ENCODE peak calls at places on chromosome 17, in ten cellular contexts. G, D, B, I, E, J, Y, S, Z and U are unnamed samples.

GRCh38 chr17:45648642-45649041 is 135.5 kb upstream of the CRHR1 start:
- DNase-seq in Y (no peak), G (no peak), E (no peak), B (no peak), S (no peak), J (no peak), Z (no peak), I (no peak), D (no peak), U (no peak)

GRCh38 chr17:62802531-62803205 is 5.4 kb downstream of the MARCHF10 start:
- DNase-seq in Y (no peak), J (no peak), D (no peak), E (no peak), I (no peak), B (no peak), S (no peak), G (no peak), Z (no peak), U (no peak)

GRCh38 chr17:68733241-68734176 is 132.3 kb upstream of the FAM20A start:
- DNase-seq in E (no peak), B (no peak), Z (no peak), Y (no peak), I (peak), D (peak), J (peak), G (peak), S (no peak), U (no peak)

GRCh38 chr17:50953831-50954601 is 87.9 kb upstream of the TOB1 start:
- DNase-seq in G (peak), J (no peak), D (peak), S (no peak), B (peak), I (peak), E (peak), Y (no peak), Z (peak), U (peak)

GRCh38 chr17:74059471-74059870 is 144.0 kb upstream of the RPL38 start:
- DNase-seq in G (no peak), Z (no peak), B (no peak), D (no peak), I (no peak), Y (no peak), S (no peak), E (no peak), J (peak), U (no peak)

GRCh38 chr17:58279736-58280479 is 827 bp downstream of the MPO start:
- DNase-seq in D (no peak), Z (no peak), J (no peak), B (no peak), S (no peak), E (no peak), Y (no peak), I (no peak), G (no peak), U (no peak)

GRCh38 chr17:68749742-68750562 is 148.8 kb upstream of the FAM20A start:
- DNase-seq in S (no peak), D (no peak), G (no peak), Z (no peak), B (no peak), E (no peak), Y (no peak), J (no peak), I (no peak), U (no peak)

GRCh38 chr17:78034429-78035091 is 76.1 kb downstream of the TNRC6C start:
- DNase-seq in G (no peak), J (no peak), D (no peak), Y (no peak), I (peak), Z (no peak), E (no peak), S (no peak), B (no peak), U (no peak)

GRCh38 chr17:19760781-19761180 is 12.7 kb upstream of the ALDH3A1 start:
- DNase-seq in E (peak), J (no peak), Z (no peak), B (no peak), I (no peak), Y (no peak), S (no peak), D (no peak), G (no peak), U (no peak)

GRCh38 chr17:16352303-16352837 is 899 bp downstream of the CENPV start:
- DNase-seq in Y (peak), J (peak), E (no peak), Z (no peak), I (peak), D (peak), S (no peak), G (peak), B (peak), U (peak)

DNA sequence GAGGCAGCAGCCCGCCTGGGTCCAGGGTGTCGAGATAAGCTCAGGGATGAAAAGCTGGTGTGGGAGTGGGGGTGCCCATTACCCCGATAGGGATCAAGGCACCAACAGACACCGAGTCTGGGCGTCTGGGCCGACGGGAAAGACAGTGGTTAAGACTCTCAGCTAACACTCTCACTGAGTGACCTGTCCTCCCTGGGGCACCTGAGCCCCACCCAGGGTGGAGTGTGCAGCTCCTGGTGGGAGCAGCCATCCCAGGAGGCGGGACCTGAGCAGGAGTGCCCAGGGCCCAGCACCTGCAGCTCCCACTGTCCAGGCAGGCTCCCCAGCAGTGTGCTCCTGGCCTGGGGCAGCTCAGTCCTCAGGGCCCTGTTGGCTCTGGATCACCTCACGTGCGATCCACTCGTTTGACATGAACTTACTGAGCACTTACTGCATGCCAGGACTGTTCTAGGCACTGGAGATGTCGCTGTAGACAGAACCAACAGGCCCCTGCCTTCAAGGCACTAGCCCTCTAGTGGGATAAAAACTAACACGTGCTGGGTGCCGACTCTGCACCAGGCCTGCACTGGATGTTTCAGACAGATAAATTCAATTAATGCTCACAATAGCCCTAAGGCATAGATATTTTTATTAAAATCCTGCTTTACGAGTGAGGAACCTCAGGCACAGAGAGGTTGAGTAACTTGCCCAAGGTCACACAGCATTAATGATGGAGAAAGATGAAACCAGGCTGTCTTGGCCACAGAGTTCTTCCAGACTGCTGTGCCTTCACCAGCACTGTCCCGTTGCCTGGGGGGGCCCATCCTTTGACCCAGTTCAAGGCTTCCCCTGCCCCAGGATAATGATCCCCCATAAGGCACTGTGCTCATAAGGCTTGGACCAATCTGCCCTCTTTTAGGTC is 1.9 kb downstream of the EVPLL start:
- DNase-seq in G (no peak), I (no peak), S (no peak), Y (no peak), Z (no peak), B (peak), E (no peak), D (no peak), J (no peak), U (peak)
- TF ChIP-seq POLR2A in G (no peak), I (no peak), S (no peak), Y (no peak), Z (no peak), B (no peak), E (no peak), D (no peak), J (no peak), U (no peak)

DNA sequence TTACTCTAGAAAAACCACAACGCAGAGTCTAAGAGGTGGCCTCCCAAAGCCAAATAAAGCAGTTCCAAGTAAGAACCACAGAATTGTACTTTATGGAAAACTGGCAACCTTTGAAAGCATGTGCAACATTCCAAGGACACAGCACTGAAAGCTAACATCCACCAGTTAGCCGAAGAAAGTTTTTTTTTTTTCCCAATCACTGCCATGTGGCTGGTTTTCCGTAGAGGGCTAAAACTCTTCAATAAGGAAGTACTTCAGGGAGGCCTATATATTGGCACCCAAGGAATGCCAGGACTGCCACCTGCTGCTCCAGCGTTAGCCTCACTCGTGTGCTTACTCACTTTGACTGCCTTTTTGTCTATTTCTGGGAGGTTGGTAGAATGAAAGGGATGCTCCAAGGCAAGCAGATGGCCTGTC is 25.2 kb downstream of the CEP95 start:
- DNase-seq in I (peak), G (no peak), Z (no peak), B (no peak), D (peak), Y (no peak), E (no peak), J (no peak), S (no peak), U (no peak)
- H3K27ac ChIP-seq in I (no peak), G (peak), Z (no peak), B (no peak), D (no peak), Y (no peak), E (peak), J (no peak), S (no peak), U (no peak)

DNA sequence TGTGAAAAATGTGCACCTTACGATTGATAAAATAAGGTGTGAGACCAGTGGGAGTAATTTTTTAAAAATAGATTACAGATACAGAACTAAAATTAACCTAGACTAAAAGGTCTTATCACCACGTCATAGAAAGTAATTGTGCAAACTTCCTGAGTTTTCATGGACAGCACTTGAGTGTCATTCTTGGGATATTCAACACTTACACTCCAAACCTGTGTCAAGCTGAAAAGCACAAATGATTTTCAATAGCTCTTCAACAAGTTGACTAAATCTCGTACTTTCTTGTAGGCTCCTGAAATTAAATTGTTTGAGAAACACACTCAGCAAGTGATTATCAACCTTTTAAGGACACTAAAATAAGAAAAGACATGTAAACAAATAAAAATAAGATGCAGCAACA is 20.5 kb downstream of the BRCA1 start:
- DNase-seq in J (no peak), Y (no peak), I (no peak), G (no peak), E (no peak), Z (no peak), S (no peak), D (no peak), B (no peak), U (no peak)
- TF ChIP-seq POLR2A in J (no peak), Y (no peak), I (no peak), G (no peak), E (no peak), Z (no peak), S (no peak), D (no peak), B (no peak), U (no peak)

GRCh38 chr17:75503337-75503950 is 11.9 kb downstream of the CASKIN2 start:
- DNase-seq in S (no peak), I (no peak), D (no peak), Z (no peak), G (no peak), B (no peak), J (no peak), Y (no peak), E (no peak), U (no peak)
- H3K27ac ChIP-seq in S (no peak), I (no peak), D (no peak), Z (no peak), G (no peak), B (no peak), J (no peak), Y (no peak), E (no peak), U (no peak)